ENCODE peak calls at places on chromosomes 1 and 21, in four cellular contexts. One of them, this sample, is unnamed.
A peak's percentile ranks its signal among the peaks of the same experiment; 100 is the strongest.

GRCh38 chr1:246210751-246211150 is 296.3 kb downstream of the SMYD3 start:
- DNase-seq in K562: no peak
- DNase-seq in HepG2: no peak
- DNase-seq in GM12878: no peak
- DNase-seq in this sample: no peak

GRCh38 chr1:71755441-71755840 is 526.9 kb downstream of the NEGR1 start:
- DNase-seq in K562: no peak
- DNase-seq in HepG2: no peak
- DNase-seq in GM12878: no peak
- DNase-seq in this sample: no peak

GRCh38 chr1:84996846-84997666 is at the start of gene MCOLN2:
- DNase-seq in K562: peak; percentile 7
- DNase-seq in HepG2: no peak
- DNase-seq in GM12878: no peak
- DNase-seq in this sample: peak; percentile 89

GRCh38 chr1:26350343-26350700 is 3.6 kb downstream of the CRYBG2 start:
- DNase-seq in K562: no peak
- DNase-seq in HepG2: no peak
- DNase-seq in GM12878: no peak
- DNase-seq in this sample: no peak

GRCh38 chr21:33383056-33383888 is 19.9 kb upstream of the IFNGR2 start:
- DNase-seq in K562: peak; percentile 77
- DNase-seq in HepG2: peak; percentile 91
- DNase-seq in GM12878: peak; percentile 98
- DNase-seq in this sample: no peak

GRCh38 chr1:33424610-33425009 is 6.3 kb downstream of the PHC2 start:
- DNase-seq in K562: no peak
- DNase-seq in HepG2: no peak
- DNase-seq in GM12878: no peak
- DNase-seq in this sample: no peak

GRCh38 chr1:180911640-180912161 is 996 bp upstream of the KIAA1614 start:
- DNase-seq in K562: no peak
- DNase-seq in HepG2: no peak
- DNase-seq in GM12878: no peak
- DNase-seq in this sample: no peak

GRCh38 chr1:150106331-150106730 is 38.8 kb downstream of the VPS45 start:
- DNase-seq in K562: no peak
- DNase-seq in HepG2: no peak
- DNase-seq in GM12878: no peak
- DNase-seq in this sample: no peak

GRCh38 chr1:218394416-218394815 is 49.3 kb downstream of the TGFB2 start:
- DNase-seq in K562: no peak
- DNase-seq in HepG2: no peak
- DNase-seq in GM12878: no peak
- DNase-seq in this sample: no peak

GRCh38 chr1:44700573-44700972 is 26.1 kb downstream of the ARMH1 start:
- DNase-seq in K562: no peak
- DNase-seq in HepG2: peak; percentile 49
- DNase-seq in GM12878: no peak
- DNase-seq in this sample: no peak

GRCh38 chr21:26965091-26965566 is 1.8 kb downstream of the ADAMTS5 start:
- DNase-seq in K562: no peak
- DNase-seq in HepG2: no peak
- DNase-seq in GM12878: no peak
- DNase-seq in this sample: no peak

GRCh38 chr1:222696741-222697140 is 15.6 kb downstream of the AIDA start:
- DNase-seq in K562: no peak
- DNase-seq in HepG2: no peak
- DNase-seq in GM12878: no peak
- DNase-seq in this sample: no peak

GRCh38 chr1:222697858-222698257 is 14.4 kb downstream of the AIDA start:
- DNase-seq in K562: no peak
- DNase-seq in HepG2: no peak
- DNase-seq in GM12878: no peak
- DNase-seq in this sample: no peak

GRCh38 chr1:222694927-222695326 is 17.4 kb downstream of the AIDA start:
- DNase-seq in K562: no peak
- DNase-seq in HepG2: no peak
- DNase-seq in GM12878: no peak
- DNase-seq in this sample: no peak

GRCh38 chr1:222702210-222702609 is 10.1 kb downstream of the AIDA start:
- DNase-seq in K562: no peak
- DNase-seq in HepG2: no peak
- DNase-seq in GM12878: no peak
- DNase-seq in this sample: no peak

DNA sequence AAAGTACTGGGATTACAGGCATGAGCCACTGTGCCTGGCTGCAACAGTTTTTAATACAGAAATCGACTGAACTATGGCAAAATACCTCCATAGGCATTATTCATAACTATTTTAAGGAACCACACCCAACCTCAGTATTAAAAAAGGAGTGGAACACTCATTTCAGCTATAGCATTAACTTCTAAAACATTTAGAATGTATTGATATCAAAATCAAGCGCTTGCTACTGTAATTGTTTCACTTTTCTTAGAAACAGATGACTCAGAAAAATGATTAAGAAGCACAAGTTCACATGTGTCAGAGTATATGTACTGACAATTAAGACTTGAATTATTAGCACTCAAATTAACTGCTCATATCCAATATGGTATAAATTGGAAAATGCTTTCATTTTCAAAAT is 15.1 kb downstream of the AIDA start:
- DNase-seq in K562: no peak
- DNase-seq in HepG2: no peak
- DNase-seq in GM12878: no peak
- DNase-seq in this sample: no peak
- TF ChIP-seq TARDBP in K562: no peak
- TF ChIP-seq TARDBP in HepG2: no peak
- TF ChIP-seq TARDBP in GM12878: no peak
- TF ChIP-seq TARDBP in this sample: no peak

GRCh38 chr1:16006552-16007485 is 2.8 kb downstream of the SRARP start:
- DNase-seq in K562: peak; percentile 69
- DNase-seq in HepG2: peak; percentile 18
- DNase-seq in GM12878: peak; percentile 24
- DNase-seq in this sample: no peak
- TF ChIP-seq TARDBP in K562: no peak
- TF ChIP-seq TARDBP in HepG2: no peak
- TF ChIP-seq TARDBP in GM12878: no peak
- TF ChIP-seq TARDBP in this sample: no peak

GRCh38 chr1:232795497-232796068 is 9.6 kb upstream of the MAP10 start:
- DNase-seq in K562: no peak
- DNase-seq in HepG2: no peak
- DNase-seq in GM12878: no peak
- DNase-seq in this sample: no peak
- TF ChIP-seq TARDBP in K562: no peak
- TF ChIP-seq TARDBP in HepG2: no peak
- TF ChIP-seq TARDBP in GM12878: no peak
- TF ChIP-seq TARDBP in this sample: no peak

DNA sequence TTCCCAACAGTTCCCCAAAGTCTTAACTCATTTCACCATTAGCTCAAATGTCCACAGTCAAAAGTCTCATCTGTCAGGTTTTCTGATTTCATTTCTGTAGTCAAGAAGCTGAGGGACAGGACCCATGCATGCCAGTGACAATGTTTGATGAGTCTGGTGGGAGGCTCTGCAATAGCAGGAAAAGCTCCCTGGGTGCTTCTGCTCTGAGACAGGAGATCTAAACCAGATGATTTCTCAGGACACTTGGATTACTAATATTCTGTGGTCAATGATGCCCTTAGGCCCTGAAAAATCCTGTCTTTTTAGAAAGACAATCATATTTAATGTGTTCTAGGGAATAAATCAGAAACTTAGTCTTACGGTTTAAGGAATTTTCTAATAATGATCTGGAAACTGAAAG is 56.4 kb downstream of the PCBP3 start:
- DNase-seq in K562: no peak
- DNase-seq in HepG2: no peak
- DNase-seq in GM12878: no peak
- DNase-seq in this sample: no peak
- TF ChIP-seq TARDBP in K562: no peak
- TF ChIP-seq TARDBP in HepG2: no peak
- TF ChIP-seq TARDBP in GM12878: no peak
- TF ChIP-seq TARDBP in this sample: no peak

DNA sequence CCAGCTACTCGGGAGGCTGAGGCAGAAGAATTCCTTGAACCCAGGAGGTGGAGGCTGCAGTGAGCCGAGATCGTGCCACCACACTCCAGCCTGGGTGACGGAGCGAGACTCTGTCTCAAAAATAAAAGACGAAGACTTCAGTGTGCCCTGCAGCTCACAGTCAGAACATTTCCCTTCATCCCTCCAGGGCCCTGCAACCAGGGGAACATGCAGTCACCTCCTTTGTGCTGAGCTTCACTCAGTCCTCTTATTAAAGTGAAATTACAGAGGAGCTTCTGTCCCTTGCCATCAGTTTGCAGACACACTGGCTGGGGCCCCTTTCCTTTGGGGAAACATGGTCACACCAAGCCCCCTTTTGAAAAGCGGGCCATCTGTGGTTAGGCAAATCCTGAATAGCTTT is 24.2 kb downstream of the FHAD1 start:
- DNase-seq in K562: no peak
- DNase-seq in HepG2: no peak
- DNase-seq in GM12878: no peak
- DNase-seq in this sample: no peak
- TF ChIP-seq TARDBP in K562: no peak
- TF ChIP-seq TARDBP in HepG2: no peak
- TF ChIP-seq TARDBP in GM12878: no peak
- TF ChIP-seq TARDBP in this sample: no peak

DNA sequence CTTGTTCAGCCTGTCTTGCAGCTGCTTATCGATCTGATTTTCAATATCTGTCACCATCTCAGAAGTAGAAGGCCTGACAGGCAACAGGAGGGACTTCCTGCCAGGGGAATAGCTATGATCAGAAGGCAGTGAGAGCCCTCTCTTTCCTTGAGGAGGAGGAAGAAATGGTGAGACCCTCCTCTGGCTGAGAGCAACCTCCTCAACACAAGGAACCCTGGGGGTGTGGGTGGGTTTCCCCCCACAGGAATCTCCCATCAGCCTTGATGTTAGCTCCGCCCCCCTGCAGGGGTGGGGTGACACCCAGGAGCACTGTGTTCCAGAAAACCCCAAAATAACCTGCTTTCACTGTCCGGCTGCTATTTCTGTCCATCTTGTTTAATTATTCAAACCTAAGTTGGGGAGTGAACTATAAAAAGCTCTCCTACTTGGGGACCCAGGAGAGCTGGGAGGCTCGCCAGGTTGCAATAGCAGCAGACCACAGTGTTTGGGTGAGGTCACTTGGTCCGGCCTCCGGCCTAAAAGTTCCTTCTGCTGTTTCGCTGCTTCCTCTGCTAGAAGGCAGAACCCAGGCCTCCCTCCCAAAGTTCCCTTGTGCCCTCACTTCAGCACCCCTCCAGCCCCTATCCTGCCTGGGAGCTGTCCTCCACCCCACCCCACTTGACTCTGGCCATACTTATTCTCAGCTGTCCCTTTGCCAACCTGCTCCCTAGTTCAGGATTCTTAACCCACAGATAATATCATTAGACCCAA is 7.8 kb upstream of the MEF2D start:
- DNase-seq in K562: peak; percentile 29
- DNase-seq in HepG2: no peak
- DNase-seq in GM12878: no peak
- DNase-seq in this sample: no peak
- TF ChIP-seq TARDBP in K562: no peak
- TF ChIP-seq TARDBP in HepG2: no peak
- TF ChIP-seq TARDBP in GM12878: no peak
- TF ChIP-seq TARDBP in this sample: no peak

This sample was measured in HEK293T.